ENCODE peak calls at places on chromosomes 2 and 18, in seven cellular contexts. K is cardiac fibroblast, B is mucosa of gallbladder, R is kidney, V is AG04450, I is iPS-NIHi11, Y is heart left ventricle. L is an unnamed sample.

GRCh38 chr2:175022923-175023322 is 17.7 kb upstream of the CHN1 start:
- DNase-seq in V (no peak), K (no peak), I (no peak), B (no peak), Y (no peak), R (no peak), L (no peak)

GRCh38 chr2:47008381-47009280 is 93.0 kb upstream of the MCFD2 start:
- DNase-seq in I (peak; percentile 72), B (no peak), K (peak; percentile 82), R (peak; percentile 90), V (peak; percentile 13), Y (peak; percentile 77), L (no peak)

GRCh38 chr2:186059096-186059495 is 320.5 kb downstream of the FSIP2 start:
- DNase-seq in Y (no peak), B (no peak), I (no peak), V (no peak), K (peak; percentile 11), R (no peak), L (peak; percentile 12)

GRCh38 chr2:66929632-66930385 is 467.3 kb upstream of the ETAA1 start:
- DNase-seq in I (peak; percentile 22), B (peak; percentile 87), Y (peak; percentile 20), V (peak; percentile 49), R (peak; percentile 81), K (peak; percentile 83), L (no peak)

GRCh38 chr2:156352911-156353310 is 20.4 kb upstream of the NR4A2 start:
- DNase-seq in Y (no peak), V (no peak), B (no peak), K (no peak), R (no peak), I (no peak), L (no peak)

GRCh38 chr18:9742588-9743131 is 34.6 kb downstream of the RAB31 start:
- DNase-seq in V (no peak), B (no peak), Y (no peak), I (no peak), R (no peak), K (peak; percentile 52), L (peak; percentile 61)

GRCh38 chr2:196079052-196079451 is 10.4 kb upstream of the DNAH7 start:
- DNase-seq in K (no peak), R (no peak), I (no peak), B (no peak), Y (no peak), V (no peak), L (no peak)

GRCh38 chr18:48875942-48876511 is 74.7 kb downstream of the SMAD7 start:
- DNase-seq in K (no peak), B (no peak), I (peak; percentile 61), Y (no peak), R (peak; percentile 72), V (no peak), L (no peak)

GRCh38 chr18:60691061-60691460 is 318.5 kb upstream of the MC4R start:
- DNase-seq in K (no peak), R (no peak), Y (no peak), V (no peak), I (no peak), B (no peak), L (no peak)

GRCh38 chr18:50559750-50560680 is at the start of gene MAPK4:
- DNase-seq in I (peak; percentile 82), Y (peak; percentile 47), B (peak; percentile 29), V (no peak), R (peak; percentile 84), K (peak; percentile 35), L (peak; percentile 39)

GRCh38 chr2:182167882-182168281 is 182.2 kb downstream of the PPP1R1C start:
- DNase-seq in B (no peak), R (no peak), Y (no peak), I (no peak), V (no peak), K (no peak), L (no peak)

GRCh38 chr2:236875906-236876505 is 209.7 kb upstream of the COPS8 start:
- DNase-seq in I (no peak), R (peak; percentile 79), Y (peak; percentile 48), K (peak; percentile 27), B (no peak), V (no peak), L (peak; percentile 37)

GRCh38 chr18:35580748-35581534 is 599 bp upstream of the GALNT1 start:
- DNase-seq in V (peak; percentile 7), Y (peak; percentile 65), B (peak; percentile 37), K (peak; percentile 67), I (peak; percentile 75), R (peak; percentile 90), L (peak; percentile 68)

GRCh38 chr2:101697124-101697793 is at the start of gene MAP4K4:
- DNase-seq in V (peak; percentile 49), R (peak; percentile 94), I (peak; percentile 83), Y (peak; percentile 93), K (peak; percentile 91), B (peak; percentile 82), L (peak; percentile 81)

GRCh38 chr2:85796046-85796548 is 42.3 kb downstream of the ATOH8 start:
- DNase-seq in Y (no peak), B (no peak), V (no peak), K (no peak), R (no peak), I (no peak), L (no peak)

GRCh38 chr18:8695932-8696510 is 9.3 kb upstream of the MTCL1 start:
- DNase-seq in K (no peak), Y (no peak), I (no peak), R (no peak), B (no peak), V (no peak), L (no peak)

GRCh38 chr2:236303935-236304334 is 39.7 kb upstream of the ASB18 start:
- DNase-seq in Y (no peak), B (no peak), V (no peak), R (no peak), I (no peak), K (no peak), L (no peak)